ENCODE peak calls at places on chromosome 19, in five cellular contexts. One of them, this sample, is unnamed. For H3K4me1, the result is how much of the 10 kb centered on the place peaks cover.

GRCh38 chr19:5966215-5966614 is 11.7 kb downstream of the RANBP3 start:
- DNase-seq in HepG2: no peak
- DNase-seq in PC-9: no peak
- DNase-seq in body of pancreas: peak
- DNase-seq in upper lobe of right lung: no peak
- DNase-seq in this sample: no peak

GRCh38 chr19:54399189-54399588 is 16.1 kb upstream of the TTYH1 start:
- DNase-seq in upper lobe of right lung: no peak
- DNase-seq in PC-9: peak
- DNase-seq in HepG2: no peak
- DNase-seq in body of pancreas: no peak
- DNase-seq in this sample: no peak

GRCh38 chr19:52963229-52963760 is 614 bp upstream of the ZNF816 start:
- DNase-seq in body of pancreas: no peak
- DNase-seq in HepG2: peak
- DNase-seq in upper lobe of right lung: no peak
- DNase-seq in PC-9: no peak
- DNase-seq in this sample: no peak

GRCh38 chr19:32831611-32832010 is 38.0 kb downstream of the SLC7A9 start:
- DNase-seq in HepG2: no peak
- DNase-seq in upper lobe of right lung: no peak
- DNase-seq in body of pancreas: no peak
- DNase-seq in PC-9: no peak
- DNase-seq in this sample: no peak

GRCh38 chr19:46404039-46404883 is 9.1 kb downstream of the CCDC8 start:
- DNase-seq in body of pancreas: peak
- DNase-seq in HepG2: peak
- DNase-seq in upper lobe of right lung: no peak
- DNase-seq in PC-9: no peak
- DNase-seq in this sample: peak

GRCh38 chr19:48970923-48971395 is 5.8 kb downstream of the FTL start:
- DNase-seq in body of pancreas: peak
- DNase-seq in upper lobe of right lung: peak
- DNase-seq in PC-9: peak
- DNase-seq in HepG2: peak
- DNase-seq in this sample: peak

GRCh38 chr19:34497112-34497805 is 15.7 kb downstream of the WTIP start:
- DNase-seq in PC-9: no peak
- DNase-seq in upper lobe of right lung: no peak
- DNase-seq in HepG2: no peak
- DNase-seq in body of pancreas: no peak
- DNase-seq in this sample: no peak

GRCh38 chr19:36041831-36042230 is 9.2 kb upstream of the CLIP3 start:
- DNase-seq in body of pancreas: peak
- DNase-seq in upper lobe of right lung: no peak
- DNase-seq in PC-9: peak
- DNase-seq in HepG2: peak
- DNase-seq in this sample: no peak

GRCh38 chr19:41478875-41479756 is 36.2 kb downstream of the ERICH4 start:
- DNase-seq in HepG2: no peak
- DNase-seq in body of pancreas: no peak
- DNase-seq in upper lobe of right lung: no peak
- DNase-seq in PC-9: no peak
- DNase-seq in this sample: no peak

GRCh38 chr19:32322541-32322940 is 22.9 kb upstream of the ZNF507 start:
- DNase-seq in upper lobe of right lung: no peak
- DNase-seq in body of pancreas: no peak
- DNase-seq in HepG2: no peak
- DNase-seq in PC-9: peak
- DNase-seq in this sample: no peak

GRCh38 chr19:45913874-45914830 is at the start of gene NANOS2:
- DNase-seq in body of pancreas: no peak
- DNase-seq in PC-9: no peak
- DNase-seq in upper lobe of right lung: no peak
- DNase-seq in HepG2: peak
- DNase-seq in this sample: no peak

GRCh38 chr19:15124572-15125231 is 17.5 kb downstream of the SYDE1 start:
- DNase-seq in HepG2: peak
- DNase-seq in body of pancreas: no peak
- DNase-seq in upper lobe of right lung: no peak
- DNase-seq in PC-9: no peak
- DNase-seq in this sample: peak

GRCh38 chr19:19354007-19354406 is 33.4 kb downstream of the MAU2 start:
- DNase-seq in body of pancreas: no peak
- DNase-seq in HepG2: no peak
- DNase-seq in PC-9: no peak
- DNase-seq in upper lobe of right lung: no peak
- DNase-seq in this sample: no peak

GRCh38 chr19:54203151-54203611 is 2.5 kb downstream of the RPS9 start:
- DNase-seq in upper lobe of right lung: no peak
- DNase-seq in body of pancreas: peak
- DNase-seq in PC-9: no peak
- DNase-seq in HepG2: peak
- DNase-seq in this sample: no peak

GRCh38 chr19:45468159-45468651 is 409 bp downstream of the FOSB start:
- DNase-seq in body of pancreas: peak
- DNase-seq in HepG2: no peak
- DNase-seq in PC-9: no peak
- DNase-seq in upper lobe of right lung: peak
- DNase-seq in this sample: no peak

GRCh38 chr19:5804516-5805464 is at the start of gene NRTN:
- DNase-seq in body of pancreas: peak
- DNase-seq in HepG2: no peak
- DNase-seq in PC-9: no peak
- DNase-seq in upper lobe of right lung: peak
- DNase-seq in this sample: no peak

GRCh38 chr19:28961772-28962500 is 251.0 kb downstream of the UQCRFS1 start:
- DNase-seq in HepG2: no peak
- DNase-seq in upper lobe of right lung: no peak
- DNase-seq in PC-9: no peak
- DNase-seq in body of pancreas: no peak
- DNase-seq in this sample: no peak

GRCh38 chr19:15448778-15449619 is 757 bp downstream of the WIZ start:
- DNase-seq in upper lobe of right lung: no peak
- DNase-seq in PC-9: no peak
- DNase-seq in HepG2: no peak
- DNase-seq in body of pancreas: no peak
- DNase-seq in this sample: no peak

GRCh38 chr19:15418112-15418587 is 638 bp downstream of the AKAP8L start:
- DNase-seq in PC-9: no peak
- DNase-seq in upper lobe of right lung: no peak
- DNase-seq in body of pancreas: peak
- DNase-seq in HepG2: no peak
- DNase-seq in this sample: no peak

GRCh38 chr19:35269425-35270117 is 809 bp downstream of the USF2 start:
- DNase-seq in PC-9: peak
- DNase-seq in upper lobe of right lung: peak
- DNase-seq in HepG2: peak
- DNase-seq in body of pancreas: peak
- DNase-seq in this sample: peak

GRCh38 chr19:50357178-50358100 is 8.0 kb downstream of the NAPSA start:
- DNase-seq in PC-9: peak
- DNase-seq in HepG2: peak
- DNase-seq in body of pancreas: peak
- DNase-seq in upper lobe of right lung: peak
- DNase-seq in this sample: peak

GRCh38 chr19:41225238-41226052 is 6.4 kb downstream of the AXL start:
- DNase-seq in PC-9: peak
- DNase-seq in upper lobe of right lung: no peak
- DNase-seq in body of pancreas: peak
- DNase-seq in HepG2: peak
- DNase-seq in this sample: no peak

GRCh38 chr19:32969549-32969948 is 2.2 kb downstream of the CEP89 start:
- DNase-seq in upper lobe of right lung: no peak
- DNase-seq in body of pancreas: no peak
- DNase-seq in HepG2: no peak
- DNase-seq in PC-9: no peak
- DNase-seq in this sample: no peak

GRCh38 chr19:16160445-16160942 is 12.8 kb downstream of the CIB3 start:
- DNase-seq in body of pancreas: no peak
- DNase-seq in upper lobe of right lung: no peak
- DNase-seq in PC-9: no peak
- DNase-seq in HepG2: no peak
- DNase-seq in this sample: no peak

GRCh38 chr19:13935765-13936486 is 2.3 kb downstream of the PODNL1 start:
- DNase-seq in HepG2: no peak
- DNase-seq in PC-9: no peak
- DNase-seq in upper lobe of right lung: no peak
- DNase-seq in body of pancreas: no peak
- DNase-seq in this sample: no peak

GRCh38 chr19:55461259-55461973 is at the start of gene ISOC2:
- DNase-seq in body of pancreas: peak
- DNase-seq in HepG2: peak
- DNase-seq in upper lobe of right lung: peak
- DNase-seq in PC-9: peak
- DNase-seq in this sample: peak

GRCh38 chr19:16040642-16041041 is 35.7 kb upstream of the TPM4 start:
- DNase-seq in body of pancreas: no peak
- DNase-seq in HepG2: peak
- DNase-seq in upper lobe of right lung: no peak
- DNase-seq in PC-9: no peak
- DNase-seq in this sample: no peak

GRCh38 chr19:12785431-12786011 is 5.8 kb upstream of the JUNB start:
- DNase-seq in HepG2: no peak
- DNase-seq in PC-9: peak
- DNase-seq in upper lobe of right lung: peak
- DNase-seq in body of pancreas: peak
- DNase-seq in this sample: peak

GRCh38 chr19:12783226-12783848 is 7.9 kb upstream of the JUNB start:
- DNase-seq in PC-9: peak
- DNase-seq in upper lobe of right lung: no peak
- DNase-seq in HepG2: no peak
- DNase-seq in body of pancreas: no peak
- DNase-seq in this sample: no peak

GRCh38 chr19:12783849-12784393 is 7.4 kb upstream of the JUNB start:
- DNase-seq in body of pancreas: peak
- DNase-seq in PC-9: peak
- DNase-seq in HepG2: peak
- DNase-seq in upper lobe of right lung: peak
- DNase-seq in this sample: peak

GRCh38 chr19:12784871-12785430 is 6.3 kb upstream of the JUNB start:
- DNase-seq in upper lobe of right lung: no peak
- DNase-seq in body of pancreas: no peak
- DNase-seq in PC-9: peak
- DNase-seq in HepG2: no peak
- DNase-seq in this sample: no peak

DNA sequence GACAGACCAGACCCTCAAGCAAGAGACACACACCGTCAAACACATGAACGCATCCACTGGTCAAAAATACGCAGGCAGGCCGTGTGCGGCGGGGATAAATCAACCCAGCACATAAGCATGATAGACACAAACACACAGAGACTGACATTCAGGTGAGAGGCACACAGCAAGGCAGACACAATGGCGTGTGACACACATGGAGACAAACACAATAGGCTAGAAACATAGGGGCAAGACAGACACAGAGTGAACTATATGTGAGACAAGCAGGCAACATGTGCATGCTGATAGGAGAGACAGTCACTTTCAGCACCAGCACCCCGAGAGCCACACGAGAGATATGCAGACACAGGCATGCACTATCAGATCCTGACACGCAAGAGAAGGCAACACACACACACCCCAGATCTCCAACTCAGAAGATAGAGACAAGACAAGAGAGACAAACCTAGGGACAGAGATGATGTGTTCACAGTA is 6.9 kb upstream of the JUNB start:
- DNase-seq in upper lobe of right lung: no peak
- DNase-seq in PC-9: peak
- DNase-seq in body of pancreas: no peak
- DNase-seq in HepG2: no peak
- DNase-seq in this sample: no peak
- H3K4me1 ChIP-seq in upper lobe of right lung: half or more
- H3K4me1 ChIP-seq in PC-9: half or more
- H3K4me1 ChIP-seq in body of pancreas: half or more
- H3K4me1 ChIP-seq in HepG2: half or more
- H3K4me1 ChIP-seq in this sample: half or more

DNA sequence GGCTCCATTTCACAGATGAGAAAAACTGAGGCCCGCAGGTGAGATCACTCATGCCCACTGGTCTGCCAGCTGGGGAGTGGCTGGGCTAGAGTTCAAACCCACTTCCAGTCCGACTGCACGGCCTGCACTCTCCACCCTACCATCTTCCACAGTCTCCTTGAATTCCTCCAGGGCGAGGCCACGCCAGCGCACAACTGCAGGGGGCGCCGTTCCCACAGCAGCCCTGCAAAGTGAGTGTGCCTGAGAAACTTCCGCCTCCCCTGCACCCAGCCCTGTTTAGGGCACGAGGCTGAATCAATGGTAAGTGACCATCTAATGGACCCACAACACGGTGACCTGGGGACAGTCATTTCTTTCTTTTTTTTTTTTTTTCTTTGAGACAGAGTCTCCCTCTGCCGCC is 829 bp upstream of the ATCAY start:
- DNase-seq in PC-9: no peak
- DNase-seq in HepG2: no peak
- DNase-seq in body of pancreas: no peak
- DNase-seq in upper lobe of right lung: no peak
- DNase-seq in this sample: no peak
- TF ChIP-seq CTCF in PC-9: no peak
- TF ChIP-seq CTCF in HepG2: peak
- TF ChIP-seq CTCF in body of pancreas: no peak
- TF ChIP-seq CTCF in upper lobe of right lung: no peak
- TF ChIP-seq CTCF in this sample: no peak

DNA sequence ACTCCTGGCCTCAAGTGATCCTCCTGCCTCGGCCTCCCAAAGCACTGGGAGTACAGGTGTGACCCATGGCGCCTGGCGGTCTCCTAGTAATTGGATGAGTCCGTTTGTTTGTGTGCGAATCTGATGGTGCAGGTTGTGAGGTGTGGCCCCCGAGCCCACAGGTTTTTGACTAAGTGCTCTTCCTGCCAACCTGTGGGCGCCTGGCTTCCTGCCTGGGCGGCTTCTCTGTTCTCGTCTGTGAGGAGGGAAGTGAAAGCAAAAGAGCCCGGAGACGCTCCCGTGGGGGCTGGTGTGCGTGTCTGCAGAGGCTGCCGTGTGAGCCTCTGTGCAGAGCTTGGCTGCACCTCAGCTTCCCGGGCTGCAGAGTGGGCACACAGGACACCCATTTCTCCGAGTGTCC is 10.0 kb downstream of the ARHGAP45 start:
- DNase-seq in HepG2: no peak
- DNase-seq in PC-9: no peak
- DNase-seq in body of pancreas: peak
- DNase-seq in upper lobe of right lung: peak
- DNase-seq in this sample: peak
- H3K4me1 ChIP-seq in HepG2: under half
- H3K4me1 ChIP-seq in PC-9: under half
- H3K4me1 ChIP-seq in body of pancreas: under half
- H3K4me1 ChIP-seq in upper lobe of right lung: under half
- H3K4me1 ChIP-seq in this sample: under half

DNA sequence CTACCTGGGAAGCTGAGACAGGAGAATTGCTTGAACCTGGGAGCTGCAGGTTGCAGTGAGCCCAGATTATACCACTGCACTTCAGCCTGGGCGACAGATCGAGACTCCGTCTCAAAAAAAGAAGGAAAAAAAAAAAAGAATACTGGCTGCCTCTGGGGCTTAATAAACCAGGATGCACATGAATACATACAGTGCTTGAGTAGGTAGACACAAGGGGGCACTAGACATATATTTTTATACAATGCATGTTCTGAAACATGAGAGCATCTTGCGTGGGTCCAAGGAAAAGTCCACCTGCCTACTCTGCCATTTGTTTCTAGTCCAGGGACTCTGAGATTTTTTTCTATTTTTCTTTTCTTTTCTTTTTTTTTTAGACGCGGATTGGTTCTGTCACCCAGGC is 31.2 kb downstream of the KEAP1 start:
- DNase-seq in PC-9: no peak
- DNase-seq in upper lobe of right lung: no peak
- DNase-seq in HepG2: peak
- DNase-seq in body of pancreas: peak
- DNase-seq in this sample: no peak
- TF ChIP-seq CTCF in PC-9: peak
- TF ChIP-seq CTCF in upper lobe of right lung: peak
- TF ChIP-seq CTCF in HepG2: peak
- TF ChIP-seq CTCF in body of pancreas: peak
- TF ChIP-seq CTCF in this sample: peak